ENCODE peak calls at places on chromosomes 1 and 21, in five cellular contexts. One of them, this sample, is unnamed.

GRCh38 chr1:76933847-76934657 is 66.8 kb downstream of the ST6GALNAC5 start:
- DNase-seq in breast epithelium: no peak
- DNase-seq in HL-60: no peak
- DNase-seq in GM23338: peak
- DNase-seq in HCT116: no peak
- DNase-seq in this sample: no peak

GRCh38 chr1:53890522-53890941 is 935 bp upstream of the YIPF1 start:
- DNase-seq in breast epithelium: no peak
- DNase-seq in HL-60: no peak
- DNase-seq in GM23338: no peak
- DNase-seq in HCT116: no peak
- DNase-seq in this sample: no peak

GRCh38 chr1:97827887-97828286 is 92.9 kb downstream of the DPYD start:
- DNase-seq in breast epithelium: no peak
- DNase-seq in HL-60: no peak
- DNase-seq in GM23338: peak
- DNase-seq in HCT116: no peak
- DNase-seq in this sample: no peak

GRCh38 chr1:244046907-244047738 is 4.0 kb upstream of the ZBTB18 start:
- DNase-seq in breast epithelium: no peak
- DNase-seq in HL-60: no peak
- DNase-seq in GM23338: no peak
- DNase-seq in HCT116: no peak
- DNase-seq in this sample: no peak

GRCh38 chr1:65691152-65691900 is 101.4 kb upstream of the PDE4B start:
- DNase-seq in breast epithelium: no peak
- DNase-seq in HL-60: no peak
- DNase-seq in GM23338: no peak
- DNase-seq in HCT116: no peak
- DNase-seq in this sample: no peak

GRCh38 chr1:167563579-167564246 is 10.2 kb upstream of the CREG1 start:
- DNase-seq in breast epithelium: no peak
- DNase-seq in HL-60: peak
- DNase-seq in GM23338: no peak
- DNase-seq in HCT116: no peak
- DNase-seq in this sample: no peak

GRCh38 chr1:223331301-223331700 is 32.7 kb downstream of the SUSD4 start:
- DNase-seq in breast epithelium: no peak
- DNase-seq in HL-60: no peak
- DNase-seq in GM23338: peak
- DNase-seq in HCT116: no peak
- DNase-seq in this sample: no peak

GRCh38 chr1:1001057-1001630 is 1.2 kb upstream of the HES4 start:
- DNase-seq in breast epithelium: no peak
- DNase-seq in HL-60: no peak
- DNase-seq in GM23338: peak
- DNase-seq in HCT116: no peak
- DNase-seq in this sample: no peak

GRCh38 chr1:177448652-177449351 is 278.0 kb downstream of the BRINP2 start:
- DNase-seq in breast epithelium: no peak
- DNase-seq in HL-60: no peak
- DNase-seq in GM23338: no peak
- DNase-seq in HCT116: no peak
- DNase-seq in this sample: no peak

GRCh38 chr1:29900086-29900485 is 663.8 kb downstream of the PTPRU start:
- DNase-seq in breast epithelium: no peak
- DNase-seq in HL-60: no peak
- DNase-seq in GM23338: no peak
- DNase-seq in HCT116: no peak
- DNase-seq in this sample: no peak

GRCh38 chr1:202807926-202808757 is at the start of gene KDM5B:
- DNase-seq in breast epithelium: peak
- DNase-seq in HL-60: peak
- DNase-seq in GM23338: peak
- DNase-seq in HCT116: peak
- DNase-seq in this sample: peak

GRCh38 chr1:44854985-44855384 is 11.9 kb upstream of the PTCH2 start:
- DNase-seq in breast epithelium: no peak
- DNase-seq in HL-60: no peak
- DNase-seq in GM23338: no peak
- DNase-seq in HCT116: no peak
- DNase-seq in this sample: no peak

GRCh38 chr21:38852708-38853107 is 47.0 kb downstream of the ETS2 start:
- DNase-seq in breast epithelium: no peak
- DNase-seq in HL-60: no peak
- DNase-seq in GM23338: no peak
- DNase-seq in HCT116: no peak
- DNase-seq in this sample: no peak

GRCh38 chr21:36064085-36064460 is 3.7 kb upstream of the SETD4 start:
- DNase-seq in breast epithelium: no peak
- DNase-seq in HL-60: no peak
- DNase-seq in GM23338: no peak
- DNase-seq in HCT116: no peak
- DNase-seq in this sample: no peak

GRCh38 chr1:2352341-2353214 is 38.8 kb downstream of the MORN1 start:
- DNase-seq in breast epithelium: no peak
- DNase-seq in HL-60: no peak
- DNase-seq in GM23338: no peak
- DNase-seq in HCT116: no peak
- DNase-seq in this sample: peak

GRCh38 chr1:212903664-212904063 is 45.6 kb downstream of the FLVCR1 start:
- DNase-seq in breast epithelium: no peak
- DNase-seq in HL-60: no peak
- DNase-seq in GM23338: no peak
- DNase-seq in HCT116: no peak
- DNase-seq in this sample: no peak

GRCh38 chr1:70497152-70497551 is 86.1 kb downstream of the CTH start:
- DNase-seq in breast epithelium: no peak
- DNase-seq in HL-60: no peak
- DNase-seq in GM23338: no peak
- DNase-seq in HCT116: no peak
- DNase-seq in this sample: no peak

GRCh38 chr1:183887826-183888819 is 83.2 kb downstream of the RGL1 start:
- DNase-seq in breast epithelium: no peak
- DNase-seq in HL-60: no peak
- DNase-seq in GM23338: no peak
- DNase-seq in HCT116: no peak
- DNase-seq in this sample: peak

GRCh38 chr21:45414396-45415187 is 9.6 kb downstream of the COL18A1 start:
- DNase-seq in breast epithelium: no peak
- DNase-seq in HL-60: no peak
- DNase-seq in GM23338: no peak
- DNase-seq in HCT116: no peak
- DNase-seq in this sample: no peak

GRCh38 chr1:181324797-181325616 is 158.3 kb upstream of the CACNA1E start:
- DNase-seq in breast epithelium: no peak
- DNase-seq in HL-60: no peak
- DNase-seq in GM23338: no peak
- DNase-seq in HCT116: peak
- DNase-seq in this sample: no peak

GRCh38 chr1:70896224-70896623 is 151.4 kb downstream of the PTGER3 start:
- DNase-seq in breast epithelium: no peak
- DNase-seq in HL-60: no peak
- DNase-seq in GM23338: peak
- DNase-seq in HCT116: no peak
- DNase-seq in this sample: no peak

GRCh38 chr1:96581786-96582185 is 139.8 kb upstream of the PTBP2 start:
- DNase-seq in breast epithelium: no peak
- DNase-seq in HL-60: no peak
- DNase-seq in GM23338: peak
- DNase-seq in HCT116: no peak
- DNase-seq in this sample: no peak

GRCh38 chr1:89125571-89126233 is at the start of gene GBP2:
- DNase-seq in breast epithelium: no peak
- DNase-seq in HL-60: no peak
- DNase-seq in GM23338: no peak
- DNase-seq in HCT116: no peak
- DNase-seq in this sample: peak

GRCh38 chr1:80417651-80418050 is 1383.1 kb upstream of the ADGRL2 start:
- DNase-seq in breast epithelium: no peak
- DNase-seq in HL-60: no peak
- DNase-seq in GM23338: no peak
- DNase-seq in HCT116: no peak
- DNase-seq in this sample: no peak

GRCh38 chr1:36516372-36517018 is 33.8 kb upstream of the CSF3R start:
- DNase-seq in breast epithelium: peak
- DNase-seq in HL-60: peak
- DNase-seq in GM23338: peak
- DNase-seq in HCT116: peak
- DNase-seq in this sample: no peak

GRCh38 chr21:34166468-34166867 is 93.1 kb downstream of the MRPS6 start:
- DNase-seq in breast epithelium: no peak
- DNase-seq in HL-60: no peak
- DNase-seq in GM23338: peak
- DNase-seq in HCT116: no peak
- DNase-seq in this sample: no peak

GRCh38 chr1:12076425-12077005 is 13.4 kb downstream of the TNFRSF8 start:
- DNase-seq in breast epithelium: no peak
- DNase-seq in HL-60: no peak
- DNase-seq in GM23338: no peak
- DNase-seq in HCT116: no peak
- DNase-seq in this sample: no peak

GRCh38 chr21:32334980-32335471 is 36.4 kb downstream of the MRAP start:
- DNase-seq in breast epithelium: no peak
- DNase-seq in HL-60: no peak
- DNase-seq in GM23338: no peak
- DNase-seq in HCT116: no peak
- DNase-seq in this sample: no peak

GRCh38 chr21:21230672-21231071 is 232.5 kb downstream of the NCAM2 start:
- DNase-seq in breast epithelium: no peak
- DNase-seq in HL-60: no peak
- DNase-seq in GM23338: peak
- DNase-seq in HCT116: no peak
- DNase-seq in this sample: no peak

GRCh38 chr1:19006837-19007271 is 50.4 kb upstream of the IFFO2 start:
- DNase-seq in breast epithelium: no peak
- DNase-seq in HL-60: no peak
- DNase-seq in GM23338: no peak
- DNase-seq in HCT116: no peak
- DNase-seq in this sample: no peak

GRCh38 chr1:218553197-218553596 is 208.1 kb downstream of the TGFB2 start:
- DNase-seq in breast epithelium: no peak
- DNase-seq in HL-60: no peak
- DNase-seq in GM23338: no peak
- DNase-seq in HCT116: no peak
- DNase-seq in this sample: no peak
- TF ChIP-seq CTCF in breast epithelium: peak
- TF ChIP-seq CTCF in HL-60: no peak
- TF ChIP-seq CTCF in GM23338: no peak
- TF ChIP-seq CTCF in HCT116: no peak
- TF ChIP-seq CTCF in this sample: no peak

DNA sequence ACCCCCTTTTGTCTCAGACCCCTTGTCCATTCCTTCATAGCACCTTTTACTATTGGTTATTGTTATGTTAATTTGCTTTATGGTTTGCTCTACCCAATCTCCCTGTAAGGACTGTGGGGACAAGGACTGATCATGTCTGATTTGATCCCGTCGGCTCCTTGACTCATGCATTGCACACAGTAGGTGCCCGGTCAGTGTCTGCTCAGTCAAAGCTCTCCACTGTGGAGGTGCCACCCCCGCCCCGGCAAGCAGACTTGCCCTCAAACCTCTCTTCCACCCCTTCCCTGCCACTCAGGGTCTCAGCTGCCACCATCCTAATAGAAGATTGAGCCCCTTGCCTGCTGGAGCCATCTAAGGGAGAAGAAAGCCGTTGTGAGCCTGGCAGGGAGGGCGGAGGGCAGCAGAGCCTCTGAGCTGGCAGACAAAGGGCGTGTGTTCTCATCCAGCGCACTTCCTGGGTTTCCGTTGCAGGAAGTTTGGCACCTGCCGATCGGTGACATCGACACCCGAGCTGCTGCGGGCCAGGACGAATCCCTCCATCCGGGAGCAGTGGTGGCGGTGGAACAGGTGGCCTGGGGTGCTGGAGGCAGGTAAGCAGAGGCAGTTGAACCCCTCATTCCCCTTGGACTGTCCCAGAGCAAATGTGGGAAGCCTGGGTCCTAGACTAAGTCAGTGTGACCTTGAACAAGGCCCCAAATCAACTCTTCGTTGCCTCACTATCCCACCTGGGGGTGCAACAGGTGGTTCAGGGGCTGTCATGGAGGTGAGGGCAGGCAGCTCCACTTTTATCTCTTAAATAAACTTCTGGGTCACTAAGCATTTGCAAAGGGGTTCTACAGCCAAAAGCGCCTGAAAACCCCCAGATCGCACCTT is 2.2 kb upstream of the FBLIM1 start:
- DNase-seq in breast epithelium: peak
- DNase-seq in HL-60: no peak
- DNase-seq in GM23338: peak
- DNase-seq in HCT116: no peak
- DNase-seq in this sample: peak
- TF ChIP-seq POLR2AphosphoS5 in breast epithelium: no peak
- TF ChIP-seq POLR2AphosphoS5 in HL-60: no peak
- TF ChIP-seq POLR2AphosphoS5 in GM23338: no peak
- TF ChIP-seq POLR2AphosphoS5 in HCT116: peak
- TF ChIP-seq POLR2AphosphoS5 in this sample: peak

DNA sequence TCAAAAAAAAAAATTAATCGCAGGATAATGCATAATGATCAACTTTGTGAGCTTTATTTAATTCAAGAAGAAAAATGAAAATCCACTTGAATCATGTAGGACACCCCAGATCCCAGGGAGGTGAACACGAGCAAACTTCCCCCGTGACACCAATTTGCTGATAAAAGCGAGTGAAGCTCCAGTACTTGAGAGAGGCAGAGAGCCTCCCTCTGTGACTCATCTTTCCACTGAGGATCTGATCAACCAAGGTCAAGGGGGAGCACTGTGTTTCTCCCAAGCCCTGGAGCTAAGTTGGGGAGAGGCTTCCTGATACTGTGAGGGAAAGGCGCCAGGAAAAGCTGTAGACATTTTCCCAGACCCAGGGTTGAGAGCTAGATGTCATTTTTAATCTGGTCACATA is 160.9 kb downstream of the SLC44A5 start:
- DNase-seq in breast epithelium: no peak
- DNase-seq in HL-60: no peak
- DNase-seq in GM23338: no peak
- DNase-seq in HCT116: no peak
- DNase-seq in this sample: no peak
- H3K27ac ChIP-seq in breast epithelium: no peak
- H3K27ac ChIP-seq in HL-60: no peak
- H3K27ac ChIP-seq in GM23338: no peak
- H3K27ac ChIP-seq in HCT116: no peak
- H3K27ac ChIP-seq in this sample: no peak

GRCh38 chr1:15701784-15702183 is 17.7 kb downstream of the PLEKHM2 start:
- DNase-seq in breast epithelium: no peak
- DNase-seq in HL-60: no peak
- DNase-seq in GM23338: no peak
- DNase-seq in HCT116: no peak
- DNase-seq in this sample: no peak

GRCh38 chr1:15704526-15705183 is 20.5 kb downstream of the PLEKHM2 start:
- DNase-seq in breast epithelium: no peak
- DNase-seq in HL-60: no peak
- DNase-seq in GM23338: no peak
- DNase-seq in HCT116: no peak
- DNase-seq in this sample: no peak

GRCh38 chr1:15703562-15703961 is 19.4 kb downstream of the PLEKHM2 start:
- DNase-seq in breast epithelium: no peak
- DNase-seq in HL-60: no peak
- DNase-seq in GM23338: no peak
- DNase-seq in HCT116: no peak
- DNase-seq in this sample: peak

GRCh38 chr1:15705184-15705566 is 21.1 kb downstream of the PLEKHM2 start:
- DNase-seq in breast epithelium: no peak
- DNase-seq in HL-60: no peak
- DNase-seq in GM23338: no peak
- DNase-seq in HCT116: no peak
- DNase-seq in this sample: no peak

GRCh38 chr1:15702722-15703550 is 18.8 kb downstream of the PLEKHM2 start:
- DNase-seq in breast epithelium: no peak
- DNase-seq in HL-60: no peak
- DNase-seq in GM23338: peak
- DNase-seq in HCT116: no peak
- DNase-seq in this sample: no peak
- TF ChIP-seq CTCF in breast epithelium: no peak
- TF ChIP-seq CTCF in HL-60: no peak
- TF ChIP-seq CTCF in GM23338: peak
- TF ChIP-seq CTCF in HCT116: peak
- TF ChIP-seq CTCF in this sample: no peak